ENCODE peak calls at places on chromosomes 1 and 21, in six cellular contexts. B is neural progenitor cell, I is MM.1S, F is HCT116, A is GM12878, C is endothelial cell of umbilical vein. E is an unnamed sample.

GRCh38 chr21:46295996-46296752 is 10.0 kb downstream of the YBEY start:
- DNase-seq in C (no peak), B (no peak), F (no peak), A (no peak), I (no peak), E (no peak)

GRCh38 chr1:245390975-245391374 is 236.2 kb downstream of the KIF26B start:
- DNase-seq in A (no peak), I (no peak), B (no peak), C (no peak), F (no peak), E (no peak)

GRCh38 chr1:27001570-27002360 is 8.3 kb downstream of the TRNP1 start:
- DNase-seq in B (no peak), A (peak; percentile 38), F (no peak), C (no peak), I (no peak), E (no peak)

GRCh38 chr1:228341450-228341813 is 65.2 kb downstream of the TRIM11 start:
- DNase-seq in F (no peak), C (no peak), I (no peak), B (no peak), A (no peak), E (no peak)

GRCh38 chr1:210565316-210565715 is 236.6 kb downstream of the HHAT start:
- DNase-seq in F (no peak), I (no peak), C (no peak), B (no peak), A (no peak), E (no peak)

GRCh38 chr1:85421179-85421578 is 43.8 kb downstream of the DDAH1 start:
- DNase-seq in B (no peak), C (no peak), I (no peak), A (no peak), F (no peak), E (no peak)

GRCh38 chr1:84603223-84603622 is 29.0 kb upstream of the CTBS start:
- DNase-seq in A (no peak), B (no peak), C (peak; percentile 90), F (no peak), I (no peak), E (no peak)

GRCh38 chr1:180244840-180245239 is 14.8 kb downstream of the LHX4 start:
- DNase-seq in F (no peak), I (no peak), B (no peak), C (no peak), A (no peak), E (no peak)

GRCh38 chr1:22128392-22128791 is 14.5 kb downstream of the WNT4 start:
- DNase-seq in A (no peak), I (no peak), F (no peak), B (no peak), C (no peak), E (no peak)

GRCh38 chr21:29342394-29342957 is 43.8 kb downstream of the BACH1 start:
- DNase-seq in B (no peak), F (no peak), I (no peak), C (peak; percentile 91), A (peak; percentile 32), E (no peak)

GRCh38 chr1:3219005-3219724 is 150.2 kb downstream of the PRDM16 start:
- DNase-seq in B (peak; percentile 68), F (no peak), C (no peak), I (no peak), A (no peak), E (no peak)

GRCh38 chr1:162230096-162230495 is 146.6 kb downstream of the SPATA46 start:
- DNase-seq in I (no peak), F (peak; percentile 24), B (peak; percentile 57), A (no peak), C (peak; percentile 72), E (no peak)

GRCh38 chr1:211630236-211631081 is 45.0 kb downstream of the NEK2 start:
- DNase-seq in C (no peak), I (no peak), A (no peak), F (no peak), B (peak; percentile 36), E (no peak)

GRCh38 chr1:202130275-202130646 is 7.5 kb downstream of the GPR37L1 start:
- DNase-seq in A (no peak), C (no peak), I (peak; percentile 4), B (peak; percentile 16), F (no peak), E (peak; percentile 30)

GRCh38 chr1:33365560-33365997 is 44.7 kb upstream of the A3GALT2 start:
- DNase-seq in B (peak; percentile 57), C (no peak), I (no peak), A (no peak), F (no peak), E (no peak)

GRCh38 chr1:11400155-11400554 is 78.8 kb upstream of the DISP3 start:
- DNase-seq in B (no peak), A (no peak), F (no peak), I (no peak), C (no peak), E (no peak)

GRCh38 chr1:20265243-20265642 is 25.4 kb upstream of the VWA5B1 start:
- DNase-seq in C (no peak), A (no peak), I (no peak), F (no peak), B (no peak), E (no peak)

GRCh38 chr1:223831755-223832636 is 13.8 kb downstream of the TP53BP2 start:
- DNase-seq in F (no peak), I (no peak), C (peak; percentile 76), A (no peak), B (no peak), E (no peak)

GRCh38 chr21:42646076-42646825 is 7.2 kb upstream of the PDE9A start:
- DNase-seq in C (no peak), B (no peak), I (no peak), F (no peak), A (no peak), E (no peak)

GRCh38 chr1:205294175-205294913 is 27.2 kb downstream of the NUAK2 start:
- DNase-seq in B (peak; percentile 83), A (no peak), C (peak; percentile 91), F (no peak), I (no peak), E (no peak)

GRCh38 chr1:76759950-76760349 is 107.3 kb upstream of the ST6GALNAC5 start:
- DNase-seq in B (no peak), F (no peak), I (no peak), A (no peak), C (no peak), E (peak; percentile 8)

GRCh38 chr1:33047839-33048305 is 11.2 kb upstream of the AK2 start:
- DNase-seq in B (no peak), A (no peak), I (no peak), F (no peak), C (no peak), E (no peak)

GRCh38 chr1:230174765-230175747 is 108.0 kb downstream of the GALNT2 start:
- DNase-seq in A (no peak), F (no peak), C (no peak), I (no peak), B (no peak), E (no peak)

GRCh38 chr21:29074783-29075182 is 1.3 kb upstream of the CCT8 start:
- DNase-seq in I (no peak), B (no peak), F (no peak), A (no peak), C (no peak), E (no peak)

GRCh38 chr21:17003763-17004373 is 509.0 kb upstream of the CXADR start:
- DNase-seq in A (no peak), F (no peak), I (peak; percentile 58), C (peak; percentile 16), B (no peak), E (peak; percentile 45)

GRCh38 chr1:89911186-89911976 is 83.5 kb upstream of the ZNF326 start:
- DNase-seq in I (no peak), B (peak; percentile 23), C (no peak), A (no peak), F (no peak), E (no peak)

GRCh38 chr1:19957779-19958178 is 21.6 kb downstream of the PLA2G2A start:
- DNase-seq in A (no peak), C (no peak), B (no peak), F (no peak), I (no peak), E (no peak)

DNA sequence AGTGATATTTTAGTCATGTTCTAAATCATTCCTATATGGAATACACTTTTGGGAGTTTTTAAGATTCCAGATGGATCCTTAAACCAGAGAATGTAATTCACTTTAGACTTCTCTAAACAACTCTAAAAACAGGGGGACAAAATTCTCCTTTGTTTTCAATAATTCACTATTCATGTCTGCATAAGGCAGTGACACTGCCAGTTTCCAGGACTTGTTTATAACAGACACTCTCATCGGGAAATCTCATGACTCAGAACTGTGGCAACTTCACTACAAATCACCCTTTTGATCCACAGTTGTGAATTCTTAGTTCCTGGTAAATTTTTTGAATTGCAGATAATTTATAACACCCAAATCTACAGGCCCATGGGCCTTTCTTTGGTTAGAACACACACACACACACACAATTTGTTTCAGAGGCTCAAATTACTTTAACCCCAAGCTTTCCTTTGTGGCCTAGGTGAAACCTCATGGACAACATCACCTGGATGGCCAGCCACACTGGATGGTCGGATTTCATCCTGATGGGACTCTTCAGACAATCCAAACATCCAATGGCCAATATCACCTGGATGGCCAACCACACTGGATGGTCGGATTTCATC is at the start of gene OR2T4:
- DNase-seq in I (no peak), B (no peak), F (no peak), C (no peak), A (no peak), E (no peak)
- H3K4me1 ChIP-seq in I (no peaks in the 10 kb centered on the region), B (no peaks in the 10 kb centered on the region), F (no peaks in the 10 kb centered on the region), C (no peaks in the 10 kb centered on the region), A (no peaks in the 10 kb centered on the region), E (no peaks in the 10 kb centered on the region)

GRCh38 chr1:9503001-9503675 is 36.1 kb upstream of the SLC25A33 start:
- DNase-seq in B (no peak), A (no peak), I (no peak), F (no peak), C (no peak), E (no peak)
- TF ChIP-seq EZH2 in B (no peak), A (no peak), I (no peak), F (no peak), C (no peak), E (no peak)

DNA sequence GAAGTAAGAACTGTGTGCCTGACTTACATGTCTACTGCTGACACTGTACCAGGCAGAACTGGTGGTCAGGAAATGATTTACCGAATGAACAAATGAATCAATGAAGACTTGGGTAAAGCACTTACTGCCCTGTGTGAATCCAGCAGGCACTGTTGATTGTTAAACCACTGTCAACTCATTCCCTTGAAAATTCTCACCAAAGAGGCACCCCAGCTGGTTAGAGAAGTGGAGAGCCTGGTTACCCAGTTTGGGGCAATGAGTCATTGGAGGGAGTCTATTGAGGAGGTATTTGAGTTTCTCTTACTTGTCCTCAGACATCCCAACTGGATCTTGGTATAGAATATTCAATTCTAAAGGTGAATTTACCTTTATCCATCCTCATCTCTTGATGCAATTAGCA is 34.2 kb downstream of the JUN start:
- DNase-seq in C (no peak), I (no peak), B (no peak), A (no peak), F (no peak), E (no peak)
- H3K4me1 ChIP-seq in C (peaks cover 35% of the 10 kb centered on the region), I (no peaks in the 10 kb centered on the region), B (no peaks in the 10 kb centered on the region), A (no peaks in the 10 kb centered on the region), F (peaks cover 14% of the 10 kb centered on the region), E (peaks cover 27% of the 10 kb centered on the region)

DNA sequence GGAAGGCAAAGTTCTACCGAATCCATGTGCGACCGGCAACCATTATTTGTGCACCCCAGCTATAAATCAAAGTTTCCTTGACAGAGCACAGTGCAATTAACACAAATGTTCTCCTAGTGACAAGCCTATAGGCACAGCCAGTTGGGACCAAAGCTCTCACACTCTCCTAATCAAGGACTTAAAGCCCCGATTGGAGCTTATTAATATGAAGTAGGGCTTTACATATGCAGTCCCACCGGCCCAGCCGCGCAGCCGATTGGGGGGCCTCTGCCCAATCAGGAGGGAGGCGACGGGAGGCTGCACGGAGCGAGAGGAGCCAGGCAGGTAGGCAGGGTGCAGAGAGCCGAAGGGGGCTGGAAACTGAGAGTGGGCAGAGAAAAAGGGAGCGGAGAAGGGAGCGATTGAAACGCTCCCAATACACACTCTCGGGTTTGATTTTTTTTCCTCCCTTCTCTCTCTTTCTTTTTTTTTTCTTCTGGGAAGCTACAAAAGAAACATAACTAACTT is at the start of gene ESRRG:
- DNase-seq in C (no peak), B (peak; percentile 79), I (peak; percentile 77), A (no peak), F (no peak), E (no peak)
- TF ChIP-seq EZH2 in C (no peak), B (no peak), I (no peak), A (no peak), F (no peak), E (no peak)